ENCODE peak calls at places on chromosomes 1 and 21, in nine cellular contexts. A is cardiac muscle cell; C is CD4-positive, alpha-beta T cell; G is ovary; Y is GM13976; O is esophagus squamous epithelium; T is lower lobe of right lung; E is PC-9; P is transverse colon. R is an unnamed sample.

GRCh38 chr1:106600626-106601025 is 455.8 kb upstream of the PRMT6 start:
- DNase-seq in A (no peak), C (no peak), G (no peak), Y (no peak), O (no peak), T (no peak), E (no peak), P (no peak), R (no peak)

GRCh38 chr1:85240174-85240601 is 19.3 kb downstream of the C1orf52 start:
- DNase-seq in A (peak), C (no peak), G (no peak), Y (peak), O (no peak), T (no peak), E (no peak), P (no peak), R (peak)

GRCh38 chr1:116284819-116285390 is 88.1 kb upstream of the ATP1A1 start:
- DNase-seq in A (no peak), C (no peak), G (no peak), Y (no peak), O (no peak), T (no peak), E (no peak), P (no peak), R (no peak)

GRCh38 chr1:201461193-201461657 is 7.8 kb downstream of the PHLDA3 start:
- DNase-seq in A (peak), C (no peak), G (no peak), Y (no peak), O (no peak), T (no peak), E (peak), P (peak), R (peak)

GRCh38 chr1:215081566-215082531 is 688 bp upstream of the KCNK2 start:
- DNase-seq in A (peak), C (no peak), G (no peak), Y (no peak), O (no peak), T (no peak), E (no peak), P (no peak), R (no peak)

GRCh38 chr1:82562448-82562847 is 761.7 kb downstream of the ADGRL2 start:
- DNase-seq in A (no peak), C (no peak), G (no peak), Y (no peak), O (no peak), T (no peak), E (no peak), P (no peak), R (no peak)

GRCh38 chr1:7632126-7632525 is 139.0 kb upstream of the VAMP3 start:
- DNase-seq in A (no peak), C (no peak), G (no peak), Y (no peak), O (no peak), T (no peak), E (no peak), P (no peak), R (no peak)

GRCh38 chr1:53737648-53738204 is 1.2 kb downstream of the GLIS1 start:
- DNase-seq in A (no peak), C (no peak), G (no peak), Y (peak), O (no peak), T (no peak), E (no peak), P (no peak), R (no peak)

GRCh38 chr1:223802602-223803001 is 43.1 kb downstream of the TP53BP2 start:
- DNase-seq in A (no peak), C (no peak), G (no peak), Y (no peak), O (no peak), T (no peak), E (no peak), P (no peak), R (no peak)

GRCh38 chr1:151981178-151981525 is 12.5 kb downstream of the S100A10 start:
- DNase-seq in A (peak), C (no peak), G (no peak), Y (no peak), O (no peak), T (no peak), E (no peak), P (no peak), R (no peak)

GRCh38 chr1:93628682-93629081 is 53.0 kb downstream of the BCAR3 start:
- DNase-seq in A (no peak), C (no peak), G (no peak), Y (no peak), O (no peak), T (no peak), E (no peak), P (no peak), R (no peak)

GRCh38 chr1:93630168-93630567 is 51.5 kb downstream of the BCAR3 start:
- DNase-seq in A (no peak), C (no peak), G (no peak), Y (no peak), O (no peak), T (no peak), E (no peak), P (no peak), R (no peak)

GRCh38 chr1:93629101-93630059 is 52.3 kb downstream of the BCAR3 start:
- DNase-seq in A (peak), C (peak), G (no peak), Y (peak), O (no peak), T (no peak), E (peak), P (peak), R (peak)

GRCh38 chr1:93633313-93633712 is 48.3 kb downstream of the BCAR3 start:
- DNase-seq in A (no peak), C (no peak), G (no peak), Y (no peak), O (no peak), T (no peak), E (no peak), P (no peak), R (no peak)

DNA sequence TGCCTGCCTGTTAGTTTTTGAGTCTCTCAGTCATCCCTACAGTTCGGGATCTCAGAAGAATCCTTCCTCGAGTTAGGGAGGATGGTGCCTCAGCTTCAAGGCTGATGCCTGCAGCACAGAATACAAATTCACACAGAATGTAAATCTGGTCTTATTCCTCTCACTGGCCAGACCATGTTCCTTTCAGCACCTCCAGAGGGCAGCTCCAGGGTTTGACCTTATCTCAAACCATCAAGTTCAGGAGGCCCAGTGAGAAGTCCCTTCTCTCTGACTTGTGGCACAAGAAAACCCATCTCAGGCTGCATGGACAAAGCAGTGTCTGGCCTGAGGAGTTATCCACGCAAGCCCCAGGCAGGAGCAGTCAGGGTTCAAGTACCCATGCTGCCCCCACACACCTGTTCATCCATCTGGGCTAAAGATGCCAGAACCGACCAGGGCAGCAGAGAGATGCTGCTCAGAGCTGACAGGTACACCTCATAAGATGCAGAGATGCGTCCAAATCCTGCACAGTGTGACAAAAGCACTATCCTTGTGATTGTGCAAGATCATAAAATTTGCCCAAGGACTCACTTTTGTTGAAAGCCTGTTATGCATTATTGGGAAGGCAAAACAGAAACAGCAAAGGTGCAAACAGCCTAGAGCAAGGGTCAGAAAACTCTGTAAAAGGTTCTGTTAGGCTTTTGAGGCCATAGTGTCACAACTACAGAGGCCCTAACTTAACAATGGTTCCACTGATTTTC is 49.8 kb downstream of the BCAR3 start:
- DNase-seq in A (peak), C (no peak), G (no peak), Y (no peak), O (no peak), T (no peak), E (no peak), P (no peak), R (peak)
- TF ChIP-seq CTCF in A (peak), C (no peak), G (no peak), Y (peak), O (no peak), T (peak), E (no peak), P (no peak), R (peak)

GRCh38 chr1:208538587-208538986 is 294.4 kb upstream of the PLXNA2 start:
- DNase-seq in A (no peak), C (no peak), G (no peak), Y (no peak), O (no peak), T (no peak), E (no peak), P (no peak), R (no peak)

GRCh38 chr1:208542309-208542708 is 298.1 kb upstream of the PLXNA2 start:
- DNase-seq in A (no peak), C (no peak), G (no peak), Y (no peak), O (no peak), T (no peak), E (no peak), P (no peak), R (no peak)

GRCh38 chr1:208544058-208544457 is 299.9 kb upstream of the PLXNA2 start:
- DNase-seq in A (no peak), C (no peak), G (no peak), Y (no peak), O (no peak), T (no peak), E (no peak), P (no peak), R (no peak)

GRCh38 chr1:208540724-208541123 is 296.5 kb upstream of the PLXNA2 start:
- DNase-seq in A (no peak), C (no peak), G (no peak), Y (no peak), O (no peak), T (no peak), E (no peak), P (no peak), R (no peak)

GRCh38 chr1:208541225-208541855 is 297.2 kb upstream of the PLXNA2 start:
- DNase-seq in A (no peak), C (no peak), G (no peak), Y (no peak), O (no peak), T (no peak), E (no peak), P (no peak), R (no peak)
- TF ChIP-seq CTCF in A (no peak), C (no peak), G (no peak), Y (no peak), O (no peak), T (no peak), E (no peak), P (no peak), R (no peak)

DNA sequence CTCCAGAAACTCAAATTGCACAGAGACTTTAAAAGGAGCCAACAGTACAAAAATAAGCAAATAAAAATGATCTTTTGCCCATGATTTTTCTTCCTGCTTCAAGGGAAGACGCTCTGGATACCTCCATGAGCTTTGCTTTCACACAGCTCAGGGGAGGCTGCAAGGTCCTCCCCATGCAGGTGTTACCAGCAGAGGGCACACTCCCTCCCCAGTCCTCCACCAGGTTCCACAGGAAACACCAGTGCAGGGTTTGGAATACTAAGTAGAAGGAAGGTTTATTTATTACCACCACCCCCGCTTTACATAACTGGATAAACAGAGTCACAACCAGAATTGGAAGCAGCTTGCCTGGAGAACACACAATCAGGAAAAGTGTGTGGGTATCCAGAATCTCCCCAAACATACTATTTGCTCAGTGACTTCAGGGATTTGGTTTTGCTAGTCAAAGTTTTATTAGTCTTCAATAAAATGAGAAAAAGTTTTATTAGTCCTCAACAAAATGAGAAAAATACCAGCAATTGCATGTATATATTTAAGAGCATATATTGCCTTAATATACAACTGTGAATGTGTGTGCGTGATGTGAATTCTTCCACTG is 37.3 kb downstream of the HSD3B1 start:
- DNase-seq in A (peak), C (no peak), G (no peak), Y (no peak), O (no peak), T (no peak), E (peak), P (peak), R (peak)
- TF ChIP-seq CTCF in A (peak), C (no peak), G (no peak), Y (peak), O (peak), T (peak), E (peak), P (peak), R (no peak)

DNA sequence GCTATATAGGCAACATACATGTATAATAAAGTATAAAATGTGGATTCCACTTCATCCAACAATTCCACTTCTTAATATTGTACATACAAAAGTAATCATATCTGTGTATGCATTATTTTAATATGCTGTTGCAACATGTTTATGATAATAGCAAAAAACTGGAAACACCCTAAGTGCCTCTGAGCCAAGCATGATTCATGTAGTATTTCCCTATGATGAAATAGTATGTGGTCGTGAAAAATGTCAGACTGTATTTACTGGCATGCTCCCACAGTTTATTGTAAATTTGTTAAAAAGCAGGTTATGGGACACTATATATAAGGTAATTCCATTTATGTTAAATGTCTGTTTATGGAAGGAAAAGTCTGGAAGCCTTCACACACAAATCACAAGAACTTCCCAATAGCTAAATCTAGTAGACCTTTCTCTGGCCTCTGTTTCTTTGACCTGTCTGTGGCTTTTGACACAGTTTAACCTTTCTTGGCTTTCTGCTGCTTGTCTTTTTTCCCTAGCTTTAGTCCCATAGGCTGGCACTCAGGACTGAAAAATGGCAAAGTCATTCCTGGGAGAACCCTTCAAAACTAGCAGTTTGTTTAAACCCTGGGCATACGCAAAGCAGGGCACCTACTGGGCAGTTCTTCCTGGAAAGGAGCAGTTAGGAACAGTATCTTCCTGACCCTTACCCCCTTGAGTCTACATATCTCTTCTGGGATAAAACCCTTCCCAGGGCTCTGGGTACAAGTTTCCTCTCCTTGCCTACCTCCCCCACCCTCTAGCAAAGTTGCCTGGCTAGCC is 65.5 kb upstream of the ARTN start:
- DNase-seq in A (peak), C (no peak), G (no peak), Y (no peak), O (no peak), T (no peak), E (no peak), P (no peak), R (no peak)
- TF ChIP-seq CTCF in A (no peak), C (no peak), G (no peak), Y (no peak), O (no peak), T (no peak), E (no peak), P (no peak), R (no peak)

GRCh38 chr1:63918395-63918945 is 144.7 kb downstream of the ROR1 start:
- DNase-seq in A (no peak), C (no peak), G (no peak), Y (no peak), O (no peak), T (no peak), E (no peak), P (no peak), R (no peak)

GRCh38 chr1:63915121-63915520 is 141.3 kb downstream of the ROR1 start:
- DNase-seq in A (no peak), C (no peak), G (no peak), Y (peak), O (no peak), T (no peak), E (no peak), P (no peak), R (no peak)

GRCh38 chr1:63916485-63917360 is 142.9 kb downstream of the ROR1 start:
- DNase-seq in A (no peak), C (no peak), G (no peak), Y (no peak), O (no peak), T (no peak), E (no peak), P (no peak), R (peak)

GRCh38 chr1:63920154-63921117 is 146.6 kb downstream of the ROR1 start:
- DNase-seq in A (peak), C (no peak), G (no peak), Y (no peak), O (no peak), T (no peak), E (peak), P (no peak), R (peak)

GRCh38 chr1:63917571-63918394 is 144.0 kb downstream of the ROR1 start:
- DNase-seq in A (no peak), C (no peak), G (no peak), Y (no peak), O (no peak), T (no peak), E (no peak), P (no peak), R (peak)
- TF ChIP-seq CTCF in A (peak), C (no peak), G (no peak), Y (peak), O (no peak), T (no peak), E (peak), P (no peak), R (peak)

GRCh38 chr1:29934255-29934654 is 697.9 kb downstream of the PTPRU start:
- DNase-seq in A (no peak), C (no peak), G (no peak), Y (no peak), O (no peak), T (no peak), E (no peak), P (no peak), R (no peak)

GRCh38 chr1:29932626-29933025 is 696.3 kb downstream of the PTPRU start:
- DNase-seq in A (no peak), C (no peak), G (no peak), Y (no peak), O (no peak), T (no peak), E (no peak), P (no peak), R (no peak)

GRCh38 chr1:29939086-29939485 is 702.8 kb downstream of the PTPRU start:
- DNase-seq in A (no peak), C (no peak), G (no peak), Y (no peak), O (no peak), T (no peak), E (no peak), P (no peak), R (no peak)

GRCh38 chr1:29933110-29933509 is 696.8 kb downstream of the PTPRU start:
- DNase-seq in A (no peak), C (no peak), G (no peak), Y (no peak), O (no peak), T (no peak), E (no peak), P (no peak), R (no peak)

GRCh38 chr1:29937356-29937755 is 701.0 kb downstream of the PTPRU start:
- DNase-seq in A (no peak), C (no peak), G (no peak), Y (no peak), O (no peak), T (no peak), E (no peak), P (no peak), R (no peak)
- TF ChIP-seq CTCF in A (no peak), C (no peak), G (no peak), Y (no peak), O (no peak), T (no peak), E (no peak), P (no peak), R (no peak)

DNA sequence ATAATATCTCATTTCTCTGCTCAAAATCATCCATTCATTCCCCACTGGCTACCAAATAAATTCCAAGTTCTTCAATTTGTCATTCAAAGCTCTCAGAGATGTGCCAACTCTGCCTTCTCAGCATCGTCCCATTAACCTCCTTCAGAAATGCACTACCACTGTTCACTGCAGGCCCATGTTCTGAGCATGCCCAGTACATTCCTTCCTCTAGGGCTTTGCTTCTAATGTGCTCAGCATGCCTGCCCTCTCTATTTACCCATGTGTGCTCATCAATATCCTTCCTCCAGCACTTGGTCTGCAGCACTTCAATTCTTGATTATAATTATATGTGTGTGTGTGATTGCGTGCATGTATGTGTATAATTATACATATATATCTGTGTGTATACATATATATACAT is 36.1 kb upstream of the RGS8 start:
- DNase-seq in A (peak), C (no peak), G (no peak), Y (no peak), O (no peak), T (no peak), E (no peak), P (no peak), R (peak)
- TF ChIP-seq CTCF in A (peak), C (no peak), G (no peak), Y (no peak), O (no peak), T (no peak), E (peak), P (no peak), R (peak)

GRCh38 chr1:55399385-55399784 is 184.2 kb upstream of the USP24 start:
- DNase-seq in A (no peak), C (no peak), G (no peak), Y (no peak), O (no peak), T (no peak), E (no peak), P (no peak), R (no peak)
- TF ChIP-seq CTCF in A (no peak), C (no peak), G (no peak), Y (no peak), O (no peak), T (no peak), E (no peak), P (no peak), R (no peak)

GRCh38 chr1:44519035-44519676 is 114.1 kb downstream of the RNF220 start:
- DNase-seq in A (no peak), C (no peak), G (no peak), Y (no peak), O (no peak), T (no peak), E (no peak), P (no peak), R (no peak)
- TF ChIP-seq CTCF in A (no peak), C (no peak), G (no peak), Y (no peak), O (no peak), T (no peak), E (no peak), P (no peak), R (no peak)

GRCh38 chr21:14737922-14738321 is 191.8 kb upstream of the SAMSN1 start:
- DNase-seq in A (peak), C (peak), G (no peak), Y (peak), O (no peak), T (no peak), E (peak), P (peak), R (peak)
- TF ChIP-seq CTCF in A (peak), C (peak), G (no peak), Y (peak), O (peak), T (peak), E (peak), P (peak), R (peak)

R was measured in Calu3.